ENCODE peak calls at places on chromosome X, in seven cellular contexts. One of them, this sample, is unnamed.

GRCh38 chrX:136608295-136608933 is 39.5 kb upstream of the CD40LG start:
- DNase-seq in A549: peak
- DNase-seq in HCT116: peak
- DNase-seq in GM12878: no peak
- DNase-seq in HepG2: no peak
- DNase-seq in GM23338: peak
- DNase-seq in SK-N-SH: no peak
- DNase-seq in this sample: peak

GRCh38 chrX:9207142-9207541 is 173.2 kb upstream of the FAM9B start:
- DNase-seq in A549: no peak
- DNase-seq in HCT116: no peak
- DNase-seq in GM12878: no peak
- DNase-seq in HepG2: no peak
- DNase-seq in GM23338: peak
- DNase-seq in SK-N-SH: peak
- DNase-seq in this sample: no peak

GRCh38 chrX:38987135-38987780 is 186.0 kb downstream of the MID1IP1 start:
- DNase-seq in A549: no peak
- DNase-seq in HCT116: no peak
- DNase-seq in GM12878: no peak
- DNase-seq in HepG2: no peak
- DNase-seq in GM23338: no peak
- DNase-seq in SK-N-SH: peak
- DNase-seq in this sample: peak

GRCh38 chrX:15524417-15524816 is 23.8 kb downstream of the BMX start:
- DNase-seq in A549: no peak
- DNase-seq in HCT116: no peak
- DNase-seq in GM12878: no peak
- DNase-seq in HepG2: no peak
- DNase-seq in GM23338: no peak
- DNase-seq in SK-N-SH: no peak
- DNase-seq in this sample: no peak

GRCh38 chrX:39941332-39941920 is 156.3 kb downstream of the BCOR start:
- DNase-seq in A549: no peak
- DNase-seq in HCT116: no peak
- DNase-seq in GM12878: no peak
- DNase-seq in HepG2: no peak
- DNase-seq in GM23338: no peak
- DNase-seq in SK-N-SH: peak
- DNase-seq in this sample: no peak

GRCh38 chrX:15848576-15848975 is 6.0 kb downstream of the AP1S2 start:
- DNase-seq in A549: no peak
- DNase-seq in HCT116: no peak
- DNase-seq in GM12878: no peak
- DNase-seq in HepG2: no peak
- DNase-seq in GM23338: no peak
- DNase-seq in SK-N-SH: no peak
- DNase-seq in this sample: no peak

GRCh38 chrX:85243761-85244410 is at the start of the genes SATL1 and ZNF711:
- DNase-seq in A549: peak
- DNase-seq in HCT116: peak
- DNase-seq in GM12878: no peak
- DNase-seq in HepG2: peak
- DNase-seq in GM23338: peak
- DNase-seq in SK-N-SH: peak
- DNase-seq in this sample: no peak

GRCh38 chrX:16114640-16115039 is 8.7 kb upstream of the GRPR start:
- DNase-seq in A549: no peak
- DNase-seq in HCT116: no peak
- DNase-seq in GM12878: no peak
- DNase-seq in HepG2: no peak
- DNase-seq in GM23338: no peak
- DNase-seq in SK-N-SH: no peak
- DNase-seq in this sample: no peak

GRCh38 chrX:101685923-101686322 is 26.3 kb upstream of the ARMCX2 start:
- DNase-seq in A549: no peak
- DNase-seq in HCT116: no peak
- DNase-seq in GM12878: no peak
- DNase-seq in HepG2: no peak
- DNase-seq in GM23338: peak
- DNase-seq in SK-N-SH: no peak
- DNase-seq in this sample: no peak

GRCh38 chrX:118973389-118974087 is 880 bp upstream of the LONRF3 start:
- DNase-seq in A549: no peak
- DNase-seq in HCT116: no peak
- DNase-seq in GM12878: no peak
- DNase-seq in HepG2: no peak
- DNase-seq in GM23338: no peak
- DNase-seq in SK-N-SH: peak
- DNase-seq in this sample: no peak
- H3K4me3 ChIP-seq in A549: peak
- H3K4me3 ChIP-seq in HCT116: no peak
- H3K4me3 ChIP-seq in GM12878: no peak
- H3K4me3 ChIP-seq in HepG2: peak
- H3K4me3 ChIP-seq in GM23338: peak
- H3K4me3 ChIP-seq in SK-N-SH: no peak
- H3K4me3 ChIP-seq in this sample: peak

GRCh38 chrX:139093201-139093600 is 381.7 kb upstream of the FGF13 start:
- DNase-seq in A549: no peak
- DNase-seq in HCT116: no peak
- DNase-seq in GM12878: no peak
- DNase-seq in HepG2: no peak
- DNase-seq in GM23338: no peak
- DNase-seq in SK-N-SH: no peak
- DNase-seq in this sample: no peak

GRCh38 chrX:139091878-139092277 is 380.4 kb upstream of the FGF13 start:
- DNase-seq in A549: no peak
- DNase-seq in HCT116: no peak
- DNase-seq in GM12878: no peak
- DNase-seq in HepG2: no peak
- DNase-seq in GM23338: no peak
- DNase-seq in SK-N-SH: no peak
- DNase-seq in this sample: no peak

GRCh38 chrX:139091086-139091485 is 379.6 kb upstream of the FGF13 start:
- DNase-seq in A549: no peak
- DNase-seq in HCT116: no peak
- DNase-seq in GM12878: no peak
- DNase-seq in HepG2: no peak
- DNase-seq in GM23338: no peak
- DNase-seq in SK-N-SH: no peak
- DNase-seq in this sample: no peak

GRCh38 chrX:139094671-139095592 is 383.4 kb upstream of the FGF13 start:
- DNase-seq in A549: no peak
- DNase-seq in HCT116: no peak
- DNase-seq in GM12878: no peak
- DNase-seq in HepG2: no peak
- DNase-seq in GM23338: no peak
- DNase-seq in SK-N-SH: no peak
- DNase-seq in this sample: no peak
- TF ChIP-seq REST in A549: no peak
- TF ChIP-seq REST in HCT116: no peak
- TF ChIP-seq REST in GM12878: no peak
- TF ChIP-seq REST in HepG2: no peak
- TF ChIP-seq REST in GM23338: no peak
- TF ChIP-seq REST in SK-N-SH: no peak
- TF ChIP-seq REST in this sample: no peak

DNA sequence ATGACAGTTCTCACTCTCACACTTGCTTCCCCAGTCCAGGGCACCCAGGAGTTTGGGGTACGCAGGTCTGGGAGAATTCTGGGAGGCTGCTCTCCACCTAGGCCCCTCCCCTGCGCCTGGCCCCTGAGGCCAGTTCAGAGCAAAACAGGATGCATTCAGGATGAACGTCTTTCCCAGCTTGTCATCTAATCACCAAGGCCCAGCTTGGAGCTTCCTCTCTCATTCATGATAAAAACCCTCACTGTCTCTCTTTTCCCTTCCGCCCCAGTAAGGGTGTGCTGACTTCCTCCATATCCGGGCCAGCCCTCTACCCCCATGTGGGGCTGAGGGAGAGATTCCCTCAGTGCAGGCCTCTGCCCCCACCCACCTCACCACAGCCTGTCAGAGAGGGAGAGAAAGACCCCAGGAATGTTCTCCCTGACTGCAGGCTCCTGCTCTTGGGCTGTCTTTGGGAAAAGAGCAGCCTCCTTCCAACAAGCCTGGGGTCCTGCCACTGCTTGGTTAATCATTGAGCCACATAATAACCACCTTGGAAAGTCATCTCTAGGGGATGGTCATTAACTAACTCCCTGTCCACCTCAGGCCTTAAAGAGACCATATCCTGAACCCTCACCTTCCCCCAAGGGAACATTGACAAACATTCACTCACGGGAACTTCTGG is 50.1 kb downstream of the STARD8 start:
- DNase-seq in A549: no peak
- DNase-seq in HCT116: no peak
- DNase-seq in GM12878: no peak
- DNase-seq in HepG2: no peak
- DNase-seq in GM23338: no peak
- DNase-seq in SK-N-SH: no peak
- DNase-seq in this sample: no peak
- H3K4me3 ChIP-seq in A549: no peak
- H3K4me3 ChIP-seq in HCT116: no peak
- H3K4me3 ChIP-seq in GM12878: no peak
- H3K4me3 ChIP-seq in HepG2: no peak
- H3K4me3 ChIP-seq in GM23338: no peak
- H3K4me3 ChIP-seq in SK-N-SH: no peak
- H3K4me3 ChIP-seq in this sample: no peak

DNA sequence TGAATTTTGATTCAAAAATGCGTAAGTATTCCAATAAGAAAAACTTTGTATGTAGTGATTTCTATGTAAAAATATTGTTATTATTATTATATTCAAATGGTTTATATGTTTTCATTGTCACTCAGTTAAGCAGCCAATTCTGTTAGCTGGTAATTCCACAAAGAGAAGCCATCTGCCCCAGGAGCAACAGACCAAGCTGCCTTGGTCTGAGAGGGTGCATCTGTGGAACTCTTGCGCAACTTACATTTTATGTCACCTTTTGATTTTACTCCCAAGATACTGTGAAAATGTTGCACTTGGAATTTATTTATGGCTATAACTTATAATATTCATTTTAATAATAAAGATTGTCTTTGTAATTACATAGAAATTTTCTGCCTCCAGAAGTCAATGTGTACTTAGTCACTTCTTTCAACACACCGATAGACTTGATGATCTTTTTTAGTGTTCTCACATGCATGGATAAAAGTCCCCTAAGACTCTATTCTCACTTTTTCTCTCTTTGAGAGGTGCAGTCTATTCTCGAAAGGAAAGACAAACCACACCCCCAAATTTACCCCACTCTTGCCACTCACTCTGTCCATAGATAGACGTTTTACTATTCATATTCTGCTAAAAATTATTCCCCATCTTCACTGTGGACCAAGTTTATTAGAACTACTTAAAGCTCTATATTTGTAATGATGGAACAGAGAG is 30.6 kb downstream of the GPR174 start:
- DNase-seq in A549: no peak
- DNase-seq in HCT116: no peak
- DNase-seq in GM12878: no peak
- DNase-seq in HepG2: no peak
- DNase-seq in GM23338: no peak
- DNase-seq in SK-N-SH: no peak
- DNase-seq in this sample: no peak
- TF ChIP-seq REST in A549: no peak
- TF ChIP-seq REST in HCT116: no peak
- TF ChIP-seq REST in GM12878: no peak
- TF ChIP-seq REST in HepG2: no peak
- TF ChIP-seq REST in GM23338: no peak
- TF ChIP-seq REST in SK-N-SH: no peak
- TF ChIP-seq REST in this sample: no peak

GRCh38 chrX:142978130-142978684 is 47.5 kb upstream of the SPANXN4 start:
- DNase-seq in A549: no peak
- DNase-seq in HCT116: no peak
- DNase-seq in GM12878: peak
- DNase-seq in HepG2: no peak
- DNase-seq in GM23338: no peak
- DNase-seq in SK-N-SH: no peak
- DNase-seq in this sample: no peak
- H3K4me3 ChIP-seq in A549: no peak
- H3K4me3 ChIP-seq in HCT116: no peak
- H3K4me3 ChIP-seq in GM12878: peak
- H3K4me3 ChIP-seq in HepG2: no peak
- H3K4me3 ChIP-seq in GM23338: no peak
- H3K4me3 ChIP-seq in SK-N-SH: no peak
- H3K4me3 ChIP-seq in this sample: no peak

GRCh38 chrX:147900349-147900748 is 11.4 kb upstream of the FMR1 start:
- DNase-seq in A549: no peak
- DNase-seq in HCT116: no peak
- DNase-seq in GM12878: no peak
- DNase-seq in HepG2: peak
- DNase-seq in GM23338: peak
- DNase-seq in SK-N-SH: no peak
- DNase-seq in this sample: no peak
- TF ChIP-seq REST in A549: no peak
- TF ChIP-seq REST in HCT116: no peak
- TF ChIP-seq REST in GM12878: no peak
- TF ChIP-seq REST in HepG2: no peak
- TF ChIP-seq REST in GM23338: no peak
- TF ChIP-seq REST in SK-N-SH: no peak
- TF ChIP-seq REST in this sample: no peak

GRCh38 chrX:123871309-123871708 is 11.5 kb downstream of the XIAP start:
- DNase-seq in A549: no peak
- DNase-seq in HCT116: no peak
- DNase-seq in GM12878: no peak
- DNase-seq in HepG2: no peak
- DNase-seq in GM23338: no peak
- DNase-seq in SK-N-SH: no peak
- DNase-seq in this sample: no peak
- H3K4me3 ChIP-seq in A549: no peak
- H3K4me3 ChIP-seq in HCT116: no peak
- H3K4me3 ChIP-seq in GM12878: no peak
- H3K4me3 ChIP-seq in HepG2: no peak
- H3K4me3 ChIP-seq in GM23338: no peak
- H3K4me3 ChIP-seq in SK-N-SH: no peak
- H3K4me3 ChIP-seq in this sample: no peak

DNA sequence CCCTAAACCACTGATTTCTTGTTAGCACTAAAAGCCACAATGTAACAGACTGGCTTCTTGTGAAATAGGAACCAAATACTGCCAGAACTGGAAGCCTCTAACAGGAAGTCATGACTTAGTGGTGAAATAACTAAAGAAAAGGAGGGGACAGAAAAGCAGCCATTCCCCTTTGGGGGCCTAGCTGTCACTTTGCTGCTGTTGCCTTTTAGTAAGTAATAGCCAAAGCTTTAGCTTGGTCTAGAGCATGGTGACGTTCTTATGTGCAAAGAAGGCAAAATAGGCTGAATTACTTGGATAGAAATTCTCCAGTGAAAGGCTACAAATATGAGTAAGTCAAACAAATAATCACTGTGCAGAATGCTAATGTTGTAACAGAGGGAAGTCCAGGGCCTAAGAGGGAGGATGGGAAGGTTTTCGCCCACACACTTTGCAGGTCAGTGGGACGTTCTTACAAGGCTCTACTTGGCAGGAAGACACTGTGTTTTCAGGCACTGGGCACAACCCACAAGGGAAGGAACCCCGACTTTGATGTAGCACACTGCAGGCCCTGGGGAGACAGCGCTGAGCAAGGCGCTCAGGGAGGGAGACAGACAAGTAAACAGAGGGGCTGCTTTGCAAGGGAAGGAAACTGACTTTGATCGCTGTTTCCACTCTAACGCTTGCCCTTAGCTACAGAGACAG is 16.6 kb downstream of the GAB3 start:
- DNase-seq in A549: peak
- DNase-seq in HCT116: no peak
- DNase-seq in GM12878: no peak
- DNase-seq in HepG2: no peak
- DNase-seq in GM23338: no peak
- DNase-seq in SK-N-SH: no peak
- DNase-seq in this sample: peak
- TF ChIP-seq REST in A549: no peak
- TF ChIP-seq REST in HCT116: no peak
- TF ChIP-seq REST in GM12878: no peak
- TF ChIP-seq REST in HepG2: no peak
- TF ChIP-seq REST in GM23338: no peak
- TF ChIP-seq REST in SK-N-SH: no peak
- TF ChIP-seq REST in this sample: no peak